ENCODE peak calls at places on chromosomes 4 and X, in eight cellular contexts. V is mammary epithelial cell, N is body of pancreas, D is A549, F is ovary, B is small intestine, Z is HepG2, G is upper lobe of right lung. J is an unnamed sample. For H3K9me3 and H3K4me1, the result is how much of the 10 kb centered on the place peaks cover.

GRCh38 chrX:21004835-21005234 is 369.4 kb upstream of the CNKSR2 start:
- DNase-seq in N (no peak), D (peak), F (no peak), V (peak), B (no peak), G (no peak), Z (no peak), J (no peak)

GRCh38 chrX:112851161-112851779 is 10.6 kb upstream of the AMOT start:
- DNase-seq in D (no peak), G (no peak), N (no peak), V (peak), F (no peak), Z (no peak), B (no peak), J (no peak)

GRCh38 chrX:38435130-38435529 is 82.7 kb downstream of the OTC start:
- DNase-seq in Z (no peak), B (no peak), V (no peak), F (no peak), G (no peak), D (no peak), N (peak), J (no peak)

GRCh38 chr4:159103406-159104131 is 690 bp downstream of the RAPGEF2 start:
- DNase-seq in Z (no peak), D (peak), G (peak), B (peak), F (peak), N (peak), V (peak), J (peak)

GRCh38 chrX:105114554-105115130 is 105.9 kb downstream of the TEX13A start:
- DNase-seq in V (peak), D (no peak), Z (no peak), N (no peak), F (no peak), B (no peak), G (no peak), J (no peak)

GRCh38 chr4:141851246-141851891 is 215.0 kb downstream of the IL15 start:
- DNase-seq in V (peak), B (no peak), F (no peak), Z (no peak), D (no peak), N (no peak), G (no peak), J (peak)

GRCh38 chrX:34341258-34341657 is 209.1 kb upstream of the FAM47A start:
- DNase-seq in G (no peak), Z (no peak), V (no peak), F (no peak), B (no peak), N (no peak), D (peak), J (peak)

GRCh38 chrX:21383546-21383945 is 9.3 kb downstream of the CNKSR2 start:
- DNase-seq in G (no peak), D (no peak), N (no peak), Z (no peak), V (no peak), B (no peak), F (no peak), J (no peak)

GRCh38 chrX:106263817-106264216 is 95.7 kb downstream of the PWWP3B start:
- DNase-seq in D (no peak), B (no peak), Z (no peak), V (peak), F (no peak), G (no peak), N (no peak), J (no peak)

GRCh38 chr4:79150820-79151416 is 174.9 kb downstream of the NAA11 start:
- DNase-seq in D (no peak), G (no peak), Z (no peak), F (no peak), B (no peak), N (no peak), V (no peak), J (no peak)
- H3K9me3 ChIP-seq in D (under half), G (under half), Z (under half), F (under half), B (under half), N (under half), V (under half), J (under half)

DNA sequence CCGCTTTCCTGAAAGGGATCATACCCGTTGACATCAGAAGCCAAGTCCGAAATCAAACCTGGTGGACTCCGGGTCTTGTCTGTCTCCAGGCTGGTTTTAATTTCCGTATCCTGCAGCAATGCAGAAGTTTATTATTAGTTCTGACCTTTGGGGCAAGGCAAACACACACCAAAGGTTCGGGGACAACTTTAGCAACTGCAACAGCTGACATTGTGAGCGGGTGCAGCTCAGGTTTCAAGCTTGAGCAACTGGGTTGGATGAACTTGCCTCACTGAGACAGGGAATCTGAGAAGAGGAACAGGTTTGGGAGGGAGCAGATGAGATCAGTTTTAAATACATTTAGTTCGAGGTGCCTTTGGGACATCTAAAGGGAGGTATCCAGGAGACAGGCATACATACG is 110.7 kb downstream of the GNL3L start:
- DNase-seq in B (no peak), N (no peak), V (no peak), G (no peak), Z (peak), D (no peak), F (no peak), J (no peak)
- H3K27ac ChIP-seq in B (peak), N (no peak), V (no peak), G (peak), Z (peak), D (peak), F (no peak), J (peak)

GRCh38 chr4:98517444-98518021 is 140.9 kb downstream of the TSPAN5 start:
- DNase-seq in F (no peak), N (no peak), D (peak), G (no peak), B (no peak), Z (peak), V (no peak), J (no peak)

GRCh38 chr4:98516441-98517323 is 141.7 kb downstream of the TSPAN5 start:
- DNase-seq in G (no peak), D (no peak), F (peak), Z (no peak), B (no peak), N (no peak), V (no peak), J (peak)

GRCh38 chr4:98514930-98515809 is 143.2 kb downstream of the TSPAN5 start:
- DNase-seq in B (no peak), D (no peak), N (no peak), Z (no peak), F (no peak), G (no peak), V (no peak), J (no peak)

GRCh38 chr4:98518555-98519267 is 139.7 kb downstream of the TSPAN5 start:
- DNase-seq in N (no peak), F (no peak), Z (no peak), V (no peak), D (no peak), B (no peak), G (no peak), J (peak)

GRCh38 chr4:98516042-98516440 is 142.4 kb downstream of the TSPAN5 start:
- DNase-seq in D (peak), N (no peak), B (no peak), Z (peak), G (no peak), F (no peak), V (peak), J (no peak)
- H3K4me1 ChIP-seq in D (under half), N (under half), B (under half), Z (under half), G (under half), F (under half), V (under half), J (half or more)

GRCh38 chrX:70280573-70280972 is 1.4 kb upstream of the RAB41 start:
- DNase-seq in V (no peak), B (no peak), F (no peak), N (no peak), D (no peak), Z (no peak), G (no peak), J (no peak)

GRCh38 chrX:70279081-70279480 is 2.9 kb upstream of the RAB41 start:
- DNase-seq in D (no peak), Z (no peak), V (no peak), G (no peak), F (no peak), B (no peak), N (no peak), J (no peak)

DNA sequence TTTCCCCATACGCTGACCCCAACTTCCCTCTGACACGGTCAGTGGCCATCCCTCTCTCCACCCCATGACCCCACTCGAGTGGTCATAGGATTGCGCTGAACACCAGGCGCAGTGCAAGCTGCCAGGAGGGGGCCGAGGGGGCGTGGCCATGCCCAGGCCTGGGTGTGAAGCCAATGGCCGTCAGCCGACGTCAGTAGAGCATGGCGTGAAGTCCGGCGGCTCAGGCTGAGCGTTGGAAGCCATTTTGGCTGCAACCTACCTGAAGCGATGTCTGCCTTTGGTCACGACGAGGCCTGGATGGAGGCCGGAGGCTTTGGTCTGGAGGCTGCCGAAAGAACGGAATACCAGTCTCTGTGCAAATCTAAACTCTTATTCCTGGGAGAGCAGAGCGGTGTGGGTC is at the start of gene RAB41:
- DNase-seq in F (no peak), B (no peak), V (no peak), Z (no peak), G (no peak), D (no peak), N (no peak), J (no peak)
- H3K9me3 ChIP-seq in F (under half), B (under half), V (under half), Z (under half), G (under half), D (under half), N (under half), J (under half)

GRCh38 chr4:24472514-24473308 is 111.6 kb downstream of the DHX15 start:
- DNase-seq in D (peak), F (peak), G (peak), V (peak), B (peak), N (peak), Z (peak), J (peak)
- H3K27ac ChIP-seq in D (peak), F (peak), G (peak), V (no peak), B (peak), N (no peak), Z (no peak), J (no peak)

GRCh38 chrX:41559662-41560061 is 112.5 kb downstream of the NYX start:
- DNase-seq in D (no peak), V (no peak), G (no peak), Z (no peak), N (no peak), B (peak), F (peak), J (no peak)

GRCh38 chrX:41561045-41561444 is 113.9 kb downstream of the NYX start:
- DNase-seq in N (peak), F (no peak), V (peak), D (peak), Z (no peak), G (no peak), B (peak), J (peak)

GRCh38 chrX:41556958-41557357 is 109.8 kb downstream of the NYX start:
- DNase-seq in G (no peak), D (no peak), N (no peak), V (no peak), Z (no peak), F (no peak), B (peak), J (no peak)

GRCh38 chrX:41558531-41558930 is 111.4 kb downstream of the NYX start:
- DNase-seq in N (no peak), D (peak), G (no peak), Z (no peak), V (no peak), F (no peak), B (peak), J (peak)

DNA sequence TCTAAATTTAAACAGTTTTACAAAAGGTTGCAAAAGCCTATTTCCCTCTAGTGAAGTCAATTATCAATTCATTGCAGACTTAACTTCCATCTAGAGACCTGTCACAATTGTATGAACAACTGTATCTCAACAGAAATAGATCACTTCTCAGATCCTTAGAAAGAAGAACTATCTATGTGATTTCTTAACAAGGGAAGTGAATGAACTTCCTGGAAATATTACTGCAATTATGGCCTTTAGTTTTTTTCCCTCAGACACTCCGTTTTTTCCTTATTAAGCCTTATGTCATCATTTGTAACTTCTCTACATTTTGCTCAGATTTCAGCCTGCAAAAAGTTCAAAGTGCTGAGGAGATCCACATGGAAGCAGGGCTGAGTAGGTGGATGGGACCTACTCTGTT is 112.1 kb downstream of the NYX start:
- DNase-seq in G (no peak), V (no peak), Z (no peak), B (no peak), F (no peak), D (no peak), N (no peak), J (no peak)
- H3K4me1 ChIP-seq in G (under half), V (under half), Z (under half), B (under half), F (under half), D (under half), N (under half), J (under half)

GRCh38 chr4:8224596-8225289 is 25.7 kb downstream of the SH3TC1 start:
- DNase-seq in G (no peak), V (no peak), N (no peak), F (no peak), B (no peak), Z (no peak), D (no peak), J (no peak)
- H3K9me3 ChIP-seq in G (under half), V (under half), N (under half), F (under half), B (under half), Z (under half), D (under half), J (under half)

DNA sequence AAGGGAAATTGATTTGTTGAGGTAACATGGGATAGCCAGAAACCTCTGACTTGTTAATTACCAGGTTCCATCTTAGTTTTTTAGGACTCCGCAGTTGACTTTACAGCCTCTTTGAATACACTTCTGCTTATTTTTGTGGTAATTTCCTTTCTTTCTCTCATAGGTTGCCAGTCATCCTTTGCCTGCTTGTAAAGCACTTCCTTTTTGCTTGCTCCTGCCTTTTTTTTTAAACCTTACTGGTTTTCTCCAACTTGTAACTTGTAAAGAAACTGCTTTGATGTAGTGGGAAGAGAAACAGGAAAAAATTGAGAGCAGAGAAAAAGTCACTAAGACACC is 2.6 kb downstream of the PGK1 start:
- DNase-seq in F (no peak), N (no peak), D (no peak), G (no peak), V (no peak), B (no peak), Z (no peak), J (no peak)
- H3K27ac ChIP-seq in F (no peak), N (no peak), D (no peak), G (no peak), V (no peak), B (peak), Z (no peak), J (no peak)